ENCODE peak calls at places on chromosomes 16 and 17, in eight cellular contexts. K, B, R, I, Z, E, W and G are unnamed samples. For H3K27me3 and H3K4me1, the result is how much of the 10 kb centered on the place peaks cover.

GRCh38 chr17:9959377-9959981 is 54.4 kb upstream of the RCVRN start:
- DNase-seq in E (no peak), W (peak), Z (no peak), I (no peak), R (no peak), B (peak), K (no peak), G (no peak)

GRCh38 chr16:20865420-20866126 is 34.6 kb downstream of the DCUN1D3 start:
- DNase-seq in E (no peak), R (no peak), W (no peak), B (no peak), I (no peak), K (no peak), Z (no peak), G (no peak)

GRCh38 chr17:5915337-5915736 is 154.8 kb upstream of the WSCD1 start:
- DNase-seq in I (no peak), E (no peak), Z (no peak), W (no peak), B (no peak), R (no peak), K (no peak), G (no peak)

GRCh38 chr16:54633943-54634362 is 296.7 kb upstream of the IRX5 start:
- DNase-seq in R (no peak), Z (peak), B (peak), K (no peak), W (no peak), I (no peak), E (peak), G (no peak)

GRCh38 chr17:44331249-44331760 is 6.7 kb upstream of the SLC25A39 start:
- DNase-seq in Z (peak), R (no peak), B (peak), K (peak), I (peak), E (peak), W (peak), G (peak)

GRCh38 chr16:14131774-14132695 is 60.9 kb downstream of the MRTFB start:
- DNase-seq in R (no peak), K (no peak), E (no peak), Z (no peak), B (no peak), W (no peak), I (no peak), G (peak)

GRCh38 chr16:51542856-51543510 is 391.9 kb upstream of the SALL1 start:
- DNase-seq in W (no peak), B (no peak), E (no peak), Z (no peak), I (no peak), R (no peak), K (no peak), G (no peak)

GRCh38 chr16:57564571-57565270 is 22.3 kb downstream of the ADGRG5 start:
- DNase-seq in E (no peak), K (no peak), Z (no peak), B (no peak), W (no peak), I (peak), R (no peak), G (no peak)

GRCh38 chr16:14097182-14097951 is 26.2 kb downstream of the MRTFB start:
- DNase-seq in Z (no peak), B (no peak), I (no peak), K (no peak), R (no peak), W (peak), E (no peak), G (peak)

GRCh38 chr17:7816926-7817642 is 16.9 kb upstream of the KDM6B start:
- DNase-seq in W (no peak), R (no peak), E (no peak), K (no peak), I (no peak), Z (no peak), B (no peak), G (no peak)

GRCh38 chr16:47855431-47855830 is 300.4 kb downstream of the ABCC12 start:
- DNase-seq in R (no peak), I (no peak), B (no peak), W (no peak), E (no peak), Z (no peak), K (no peak), G (no peak)

GRCh38 chr17:65099941-65100315 is 37.2 kb upstream of the RGS9 start:
- DNase-seq in Z (peak), W (peak), I (no peak), K (peak), E (no peak), R (peak), B (peak), G (peak)

GRCh38 chr17:35257080-35257701 is 14.3 kb downstream of the SLFN5 start:
- DNase-seq in R (peak), E (peak), K (peak), W (peak), B (no peak), I (no peak), Z (no peak), G (peak)

GRCh38 chr16:1152651-1153259 is at the start of gene CACNA1H:
- DNase-seq in K (no peak), Z (peak), W (no peak), E (no peak), B (no peak), I (no peak), R (no peak), G (no peak)

GRCh38 chr17:19303367-19303776 is 59.2 kb downstream of the B9D1 start:
- DNase-seq in K (no peak), W (no peak), E (no peak), R (peak), I (no peak), Z (no peak), B (no peak), G (no peak)

GRCh38 chr16:57801856-57802634 is at the start of gene KIFC3:
- DNase-seq in W (peak), I (peak), E (peak), Z (peak), K (peak), B (peak), R (peak), G (peak)

GRCh38 chr17:78922876-78923498 is 2.2 kb downstream of the TIMP2 start:
- DNase-seq in I (no peak), E (no peak), K (no peak), R (no peak), W (no peak), B (no peak), Z (no peak), G (no peak)

GRCh38 chr17:32971171-32971570 is 20.5 kb upstream of the SPACA3 start:
- DNase-seq in B (no peak), Z (no peak), W (no peak), K (no peak), I (no peak), R (no peak), E (no peak), G (peak)

GRCh38 chr16:82735696-82736095 is 108.9 kb downstream of the CDH13 start:
- DNase-seq in I (no peak), R (no peak), Z (no peak), W (no peak), B (no peak), E (no peak), K (no peak), G (no peak)

GRCh38 chr17:57645950-57646686 is 99.0 kb downstream of the CCDC182 start:
- DNase-seq in W (no peak), Z (no peak), R (no peak), B (no peak), E (no peak), I (no peak), K (no peak), G (no peak)

GRCh38 chr16:73126453-73126853 is 78.5 kb upstream of the ZFHX3 start:
- DNase-seq in R (peak), K (no peak), B (peak), Z (no peak), E (no peak), I (peak), W (no peak), G (no peak)

GRCh38 chr17:29409963-29410362 is 19.8 kb downstream of the TAOK1 start:
- DNase-seq in Z (no peak), R (no peak), K (no peak), W (no peak), I (no peak), E (no peak), B (no peak), G (no peak)

GRCh38 chr16:67395458-67396158 is 2.3 kb upstream of the TPPP3 start:
- DNase-seq in K (no peak), E (no peak), B (no peak), Z (peak), R (peak), W (no peak), I (no peak), G (no peak)

GRCh38 chr17:57623620-57624019 is 121.5 kb downstream of the CCDC182 start:
- DNase-seq in Z (peak), B (no peak), K (no peak), W (no peak), I (no peak), R (no peak), E (no peak), G (no peak)

GRCh38 chr17:47957591-47958490 is at the start of gene PRR15L:
- DNase-seq in I (no peak), B (no peak), E (no peak), R (no peak), K (peak), Z (no peak), W (peak), G (peak)

GRCh38 chr16:4402439-4403132 is 13.8 kb downstream of the CORO7 start:
- DNase-seq in E (peak), W (peak), R (peak), B (peak), I (peak), Z (peak), K (peak), G (peak)

GRCh38 chr17:68738044-68738443 is 136.9 kb upstream of the FAM20A start:
- DNase-seq in K (no peak), E (no peak), Z (no peak), I (no peak), R (no peak), B (no peak), W (no peak), G (no peak)

GRCh38 chr17:62033317-62033716 is 31.8 kb downstream of the MED13 start:
- DNase-seq in W (no peak), Z (no peak), I (no peak), R (no peak), E (no peak), K (no peak), B (no peak), G (no peak)

GRCh38 chr17:43591750-43592562 is 45.8 kb upstream of the ETV4 start:
- DNase-seq in I (peak), R (peak), K (no peak), Z (peak), W (no peak), B (peak), E (peak), G (no peak)

GRCh38 chr17:46817901-46818209 is 637 bp downstream of the WNT3 start:
- DNase-seq in E (no peak), K (no peak), Z (no peak), R (no peak), I (no peak), B (no peak), W (no peak), G (no peak)

GRCh38 chr17:46819906-46820351 is 1.4 kb upstream of the WNT3 start:
- DNase-seq in I (no peak), W (no peak), K (no peak), E (no peak), R (no peak), B (no peak), Z (no peak), G (no peak)

GRCh38 chr17:46818319-46818928 is at the start of gene WNT3:
- DNase-seq in I (no peak), R (no peak), W (no peak), Z (peak), K (no peak), E (no peak), B (no peak), G (no peak)

GRCh38 chr17:46820592-46821450 is 2.3 kb upstream of the WNT3 start:
- DNase-seq in I (no peak), B (no peak), Z (no peak), K (no peak), R (no peak), W (no peak), E (no peak), G (no peak)

GRCh38 chr17:46818929-46819859 is 702 bp upstream of the WNT3 start:
- DNase-seq in E (no peak), B (no peak), R (no peak), Z (no peak), K (no peak), I (no peak), W (peak), G (no peak)
- H3K27me3 ChIP-seq in E (half or more), B (under half), R (half or more), Z (under half), K (under half), I (under half), W (under half), G (under half)

DNA sequence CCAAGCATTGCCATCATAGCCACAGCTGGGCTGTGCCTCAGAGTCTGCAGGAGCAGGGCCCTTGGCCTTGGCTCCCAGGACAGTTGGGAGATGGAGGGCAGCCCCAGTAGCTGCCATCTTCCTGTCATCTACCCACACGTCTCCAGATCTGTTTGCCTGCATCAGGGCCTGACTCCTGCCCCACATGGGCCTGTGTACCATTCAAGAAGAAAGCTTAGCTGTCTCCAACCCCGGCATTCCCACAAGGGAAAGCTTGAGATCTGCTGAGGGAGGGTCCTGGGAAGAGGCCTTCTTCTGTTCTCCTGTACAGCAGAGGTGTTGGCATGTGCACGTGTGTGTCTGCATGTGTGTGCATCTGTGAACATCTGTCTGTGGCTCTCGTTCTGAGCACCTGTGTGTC is 122.1 kb downstream of the MRM1 start:
- DNase-seq in I (no peak), E (no peak), B (no peak), Z (no peak), R (no peak), W (no peak), K (no peak), G (no peak)
- H3K4me1 ChIP-seq in I (under half), E (under half), B (under half), Z (half or more), R (under half), W (under half), K (under half), G (under half)

GRCh38 chr17:49452173-49452572 is 37.5 kb upstream of the PHB1 start:
- DNase-seq in Z (no peak), B (no peak), R (no peak), I (no peak), W (no peak), E (no peak), K (no peak), G (no peak)

GRCh38 chr17:49456172-49456965 is 38.7 kb upstream of the NGFR start:
- DNase-seq in B (no peak), R (no peak), I (no peak), K (no peak), W (no peak), Z (no peak), E (no peak), G (no peak)

GRCh38 chr17:49455226-49455968 is 39.7 kb upstream of the NGFR start:
- DNase-seq in E (no peak), K (no peak), Z (no peak), W (no peak), R (no peak), I (no peak), B (no peak), G (no peak)

GRCh38 chr17:49450735-49451134 is 36.1 kb upstream of the PHB1 start:
- DNase-seq in I (no peak), W (no peak), Z (no peak), E (no peak), R (no peak), B (no peak), K (no peak), G (no peak)

DNA sequence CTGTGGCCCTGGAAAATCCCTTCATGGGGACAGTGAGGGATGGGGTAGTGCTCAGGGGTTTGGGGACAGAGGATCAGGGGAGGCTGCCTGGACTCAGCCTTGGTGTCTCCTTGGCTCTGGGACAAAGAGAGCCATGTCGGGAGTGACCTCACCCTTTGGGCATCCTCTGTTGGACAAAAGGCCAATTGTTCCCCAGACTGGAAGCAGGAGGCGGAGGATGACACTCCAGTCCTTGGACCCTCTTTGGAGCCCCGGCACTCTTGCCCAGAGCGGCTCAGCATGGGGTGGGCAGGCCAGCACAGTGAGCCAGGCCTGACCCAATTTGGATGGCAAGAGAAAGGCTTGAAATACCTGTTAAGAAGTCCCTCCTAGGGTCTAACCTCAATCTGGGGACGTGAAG is 39.4 kb upstream of the PHB1 start:
- DNase-seq in K (no peak), Z (no peak), B (no peak), I (no peak), E (no peak), W (no peak), R (no peak), G (no peak)
- H3K27me3 ChIP-seq in K (under half), Z (under half), B (under half), I (under half), E (under half), W (half or more), R (under half), G (under half)

GRCh38 chr17:30526401-30526800 is 49.2 kb downstream of the GOSR1 start:
- DNase-seq in E (peak), W (no peak), K (no peak), I (no peak), Z (no peak), B (no peak), R (no peak), G (no peak)
- H3K4me1 ChIP-seq in E (under half), W (under half), K (under half), I (under half), Z (under half), B (under half), R (under half), G (under half)